ENCODE peak calls at places on chromosomes 3 and 15, in six cellular contexts. Q is brain microvascular endothelial cell, P is NAMALWA, Z is T1000, N is nephron progenitor cell, H is NCI-H1092 treated with DMSO at 0.1 percent for 48 hours. G is an unnamed sample.

GRCh38 chr3:53222183-53222901 is 33.5 kb downstream of the TKT start:
- DNase-seq in Q (no peak), P (no peak), Z (no peak), N (no peak), H (no peak), G (no peak)

GRCh38 chr3:177781686-177782161 is 584.4 kb upstream of the TBL1XR1 start:
- DNase-seq in Q (peak; percentile 20), P (no peak), Z (no peak), N (no peak), H (no peak), G (no peak)

GRCh38 chr3:15420871-15421270 is 6.5 kb downstream of the METTL6 start:
- DNase-seq in Q (peak; percentile 37), P (no peak), Z (no peak), N (no peak), H (no peak), G (no peak)

GRCh38 chr3:8970971-8971589 is 7.8 kb upstream of the RAD18 start:
- DNase-seq in Q (peak; percentile 45), P (peak; percentile 84), Z (peak; percentile 55), N (peak; percentile 75), H (peak; percentile 6), G (peak; percentile 53)

GRCh38 chr3:15958692-15959433 is 161.1 kb upstream of the ANKRD28 start:
- DNase-seq in Q (no peak), P (no peak), Z (no peak), N (no peak), H (no peak), G (no peak)

GRCh38 chr15:44593042-44593736 is 56.2 kb downstream of the EIF3J start:
- DNase-seq in Q (peak; percentile 22), P (peak; percentile 65), Z (no peak), N (no peak), H (no peak), G (no peak)

GRCh38 chr3:52703356-52703755 is 2.2 kb downstream of the GLT8D1 start:
- DNase-seq in Q (no peak), P (no peak), Z (no peak), N (no peak), H (no peak), G (no peak)

GRCh38 chr15:58793862-58794261 is 22.8 kb downstream of the MINDY2 start:
- DNase-seq in Q (no peak), P (no peak), Z (no peak), N (no peak), H (no peak), G (no peak)

GRCh38 chr15:44573386-44573785 is 36.4 kb downstream of the EIF3J start:
- DNase-seq in Q (no peak), P (no peak), Z (no peak), N (no peak), H (no peak), G (no peak)

GRCh38 chr3:35296533-35296932 is 342.8 kb upstream of the ARPP21 start:
- DNase-seq in Q (peak; percentile 25), P (peak; percentile 65), Z (no peak), N (no peak), H (no peak), G (no peak)